ENCODE peak calls at places on chromosome 15, in ten cellular contexts. G is PC-3, L is right lobe of liver, K is spleen, X is heart right ventricle, U is A549, Z is right cardiac atrium, N is IMR-90, C is foreskin fibroblast, V is astrocyte of the spinal cord. Q is an unnamed sample.

GRCh38 chr15:90063733-90064247 is 38.5 kb downstream of the IDH2 start:
- DNase-seq in K (peak), L (no peak), U (no peak), N (no peak), C (no peak), Z (peak), G (no peak), V (no peak), X (peak), Q (no peak)

GRCh38 chr15:56052389-56053045 is 59.1 kb upstream of the NEDD4 start:
- DNase-seq in N (peak), U (peak), G (peak), X (no peak), V (peak), C (peak), K (no peak), Z (no peak), L (no peak), Q (no peak)

GRCh38 chr15:73851679-73852078 is 21.7 kb upstream of the TBC1D21 start:
- DNase-seq in X (peak), N (peak), U (peak), C (peak), G (peak), K (no peak), L (no peak), Z (peak), V (peak), Q (peak)

GRCh38 chr15:64010719-64011118 is 35.6 kb downstream of the DAPK2 start:
- DNase-seq in N (peak), Z (peak), V (peak), K (peak), U (peak), G (peak), L (no peak), C (peak), X (peak), Q (peak)

GRCh38 chr15:45795487-45796069 is 160.7 kb downstream of the SQOR start:
- DNase-seq in U (peak), L (no peak), G (peak), C (peak), N (peak), V (peak), Z (no peak), K (no peak), X (peak), Q (no peak)

GRCh38 chr15:75350601-75351331 is 3.9 kb downstream of the NEIL1 start:
- DNase-seq in Z (no peak), V (no peak), N (no peak), C (peak), K (no peak), U (no peak), L (no peak), G (no peak), X (no peak), Q (no peak)

GRCh38 chr15:98518823-98519561 is 129.3 kb upstream of the IGF1R start:
- DNase-seq in X (peak), G (peak), V (peak), C (peak), K (no peak), L (no peak), N (peak), Z (no peak), U (peak), Q (peak)

GRCh38 chr15:88752956-88753355 is 50.3 kb upstream of the ACAN start:
- DNase-seq in U (no peak), C (no peak), N (no peak), K (no peak), X (no peak), Z (no peak), L (no peak), G (no peak), V (no peak), Q (no peak)

GRCh38 chr15:35736150-35736549 is 190.2 kb upstream of the DPH6 start:
- DNase-seq in K (no peak), N (peak), L (no peak), G (peak), Z (no peak), U (no peak), C (no peak), V (no peak), X (no peak), Q (no peak)

GRCh38 chr15:78004919-78005634 is 72.4 kb downstream of the TBC1D2B start:
- DNase-seq in X (peak), G (peak), L (peak), Z (peak), U (peak), V (peak), C (peak), K (no peak), N (peak), Q (peak)

GRCh38 chr15:91281991-91282390 is 181.9 kb downstream of the SV2B start:
- DNase-seq in V (no peak), N (no peak), G (no peak), X (no peak), C (no peak), K (no peak), Z (no peak), U (no peak), L (no peak), Q (no peak)

GRCh38 chr15:63504247-63504978 is at the start of gene USP3:
- DNase-seq in G (peak), C (peak), N (peak), X (peak), L (peak), V (peak), K (peak), Z (peak), U (peak), Q (peak)

GRCh38 chr15:64629063-64629462 is 146.3 kb downstream of the RBPMS2 start:
- DNase-seq in V (no peak), K (no peak), G (no peak), U (no peak), X (no peak), Z (no peak), N (no peak), L (no peak), C (no peak), Q (no peak)

GRCh38 chr15:66187271-66187670 is 66.3 kb downstream of the MEGF11 start:
- DNase-seq in V (no peak), C (no peak), Z (no peak), X (no peak), U (no peak), K (peak), L (no peak), G (no peak), N (no peak), Q (no peak)

GRCh38 chr15:63478243-63478642 is 26.1 kb upstream of the USP3 start:
- DNase-seq in U (no peak), X (no peak), N (no peak), Z (no peak), C (peak), V (no peak), G (no peak), K (no peak), L (no peak), Q (no peak)

GRCh38 chr15:98798375-98798893 is 150.1 kb downstream of the IGF1R start:
- DNase-seq in X (no peak), Z (no peak), V (no peak), U (no peak), L (no peak), K (no peak), G (no peak), N (no peak), C (no peak), Q (no peak)

GRCh38 chr15:88989578-88989977 is 76.4 kb upstream of the MFGE8 start:
- DNase-seq in C (peak), N (peak), L (no peak), U (peak), X (no peak), G (peak), V (peak), Z (no peak), K (no peak), Q (no peak)

GRCh38 chr15:56040081-56041035 is 46.9 kb upstream of the NEDD4 start:
- DNase-seq in K (no peak), U (peak), Z (no peak), X (peak), G (peak), C (peak), L (peak), V (peak), N (peak), Q (peak)

GRCh38 chr15:70788114-70789049 is 25.0 kb upstream of the UACA start:
- DNase-seq in G (peak), L (no peak), C (peak), K (no peak), X (no peak), N (peak), U (peak), Z (no peak), V (peak), Q (no peak)

GRCh38 chr15:28935316-28935715 is 49.5 kb downstream of the APBA2 start:
- DNase-seq in K (peak), C (peak), V (no peak), X (no peak), G (no peak), L (no peak), N (no peak), U (no peak), Z (no peak), Q (no peak)

GRCh38 chr15:74438696-74439316 is 5.0 kb upstream of the SEMA7A start:
- DNase-seq in N (peak), U (peak), V (peak), Z (peak), C (peak), G (peak), X (peak), L (peak), K (peak), Q (peak)

GRCh38 chr15:40929730-40930429 is 740 bp downstream of the DLL4 start:
- DNase-seq in C (peak), K (peak), U (peak), G (peak), L (no peak), V (peak), Z (peak), N (peak), X (no peak), Q (peak)

GRCh38 chr15:64596701-64597468 is 136.5 kb downstream of the ZNF609 start:
- DNase-seq in V (peak), G (no peak), Z (no peak), N (peak), L (no peak), U (peak), C (peak), K (no peak), X (peak), Q (no peak)

GRCh38 chr15:36887214-36888017 is 212.9 kb downstream of the MEIS2 start:
- DNase-seq in U (no peak), C (no peak), V (no peak), K (no peak), Z (peak), G (no peak), N (no peak), L (no peak), X (no peak), Q (no peak)

GRCh38 chr15:26661107-26661506 is 111.8 kb downstream of the GABRB3 start:
- DNase-seq in C (no peak), U (no peak), V (no peak), Z (no peak), G (no peak), X (no peak), K (no peak), L (no peak), N (no peak), Q (no peak)

GRCh38 chr15:59276225-59277178 is 69.9 kb downstream of the LDHAL6B start:
- DNase-seq in V (no peak), G (peak), U (peak), L (no peak), Z (no peak), X (no peak), C (no peak), K (no peak), N (no peak), Q (no peak)

GRCh38 chr15:73794501-73795133 is 41.5 kb upstream of the INSYN1 start:
- DNase-seq in L (no peak), V (peak), C (peak), Z (no peak), N (peak), G (peak), X (no peak), U (peak), K (no peak), Q (no peak)

GRCh38 chr15:62241135-62241770 is 76.2 kb upstream of the C2CD4B start:
- DNase-seq in G (peak), X (no peak), V (no peak), C (peak), N (no peak), Z (no peak), U (peak), K (no peak), L (no peak), Q (peak)

GRCh38 chr15:75234191-75234810 is 23.8 kb upstream of the GOLGA6C start:
- DNase-seq in G (no peak), C (no peak), K (peak), X (no peak), N (no peak), V (no peak), U (no peak), Z (peak), L (no peak), Q (no peak)

GRCh38 chr15:63553388-63553791 is 43.8 kb upstream of the FBXL22 start:
- DNase-seq in C (peak), L (no peak), U (no peak), Z (no peak), K (no peak), G (peak), V (peak), X (peak), N (peak), Q (peak)

GRCh38 chr15:28994830-28995180 is 109.0 kb downstream of the APBA2 start:
- DNase-seq in L (no peak), V (no peak), G (no peak), K (no peak), U (no peak), X (no peak), C (no peak), N (no peak), Z (no peak), Q (no peak)

GRCh38 chr15:101827257-101827656 is 15.3 kb downstream of the OR4F15 start:
- DNase-seq in U (no peak), G (no peak), K (no peak), X (no peak), V (peak), L (no peak), N (peak), C (peak), Z (no peak), Q (peak)

GRCh38 chr15:70781236-70781635 is 17.9 kb upstream of the UACA start:
- DNase-seq in G (peak), L (no peak), K (no peak), Z (no peak), V (no peak), U (peak), C (no peak), N (no peak), X (no peak), Q (no peak)

GRCh38 chr15:75578206-75578947 is 738 bp downstream of the PTPN9 start:
- DNase-seq in K (peak), G (peak), L (peak), Z (peak), C (peak), N (no peak), U (peak), V (no peak), X (no peak), Q (peak)

DNA sequence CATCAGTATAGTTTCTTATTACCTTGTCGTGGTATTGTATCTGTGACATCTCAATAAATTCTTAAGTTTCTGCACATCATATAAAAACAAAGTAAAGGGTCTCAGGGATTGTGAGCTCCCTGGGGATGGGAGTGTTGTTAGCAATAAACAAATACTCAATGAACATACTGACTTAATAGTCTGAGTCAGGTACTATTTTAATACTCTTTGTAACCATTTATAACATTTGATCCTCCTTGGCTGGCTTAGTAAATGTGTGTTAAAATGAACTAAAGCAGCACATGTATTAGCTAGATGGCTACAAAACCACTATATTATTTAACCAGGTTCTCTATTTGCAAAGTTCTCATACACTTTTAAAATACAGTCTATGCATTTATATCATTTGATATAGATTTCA is 1.8 kb downstream of the ICE2 start:
- DNase-seq in N (no peak), X (no peak), U (no peak), L (no peak), Z (no peak), K (no peak), C (no peak), G (no peak), V (no peak), Q (no peak)
- H3K4me3 ChIP-seq in N (no peak), X (no peak), U (peak), L (no peak), Z (no peak), K (no peak), C (peak), G (peak), V (no peak), Q (peak)

DNA sequence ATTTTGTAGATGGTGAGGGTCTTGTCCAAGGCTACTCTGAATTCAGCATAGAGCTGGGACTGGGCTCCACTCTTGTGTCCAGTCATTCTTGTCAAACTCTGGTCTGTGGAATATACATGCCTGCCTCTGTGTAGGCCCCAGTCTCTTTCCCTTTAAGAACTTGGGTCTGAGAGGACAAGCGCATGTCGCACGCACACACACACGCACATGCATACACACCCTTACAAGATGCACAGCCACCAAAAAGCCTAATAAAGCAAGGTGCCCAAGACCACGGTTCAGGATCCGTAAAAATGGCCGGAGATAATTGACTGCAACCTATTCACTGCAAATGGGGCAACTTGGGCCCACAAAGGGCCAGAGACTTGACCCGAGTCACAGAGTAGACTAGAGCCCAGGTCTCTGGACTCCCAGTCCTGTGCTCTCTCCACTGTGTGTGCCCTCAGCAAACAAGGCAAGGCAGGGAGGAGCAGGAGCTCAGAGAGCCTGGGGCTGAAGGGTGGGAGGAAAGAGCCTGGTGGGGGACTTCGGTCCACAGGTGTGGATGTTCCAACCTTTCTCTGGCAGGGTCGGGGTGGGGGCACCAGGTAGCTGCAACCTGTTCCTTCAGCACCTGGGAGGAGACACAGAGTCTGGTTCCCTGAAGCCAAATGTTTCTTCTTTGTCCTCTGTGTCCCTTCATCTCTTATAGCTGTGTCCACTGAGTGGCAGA is 914 bp upstream of the PAQR5 start:
- DNase-seq in Z (no peak), V (no peak), X (no peak), G (no peak), U (peak), C (no peak), K (no peak), N (no peak), L (no peak), Q (no peak)
- H3K4me3 ChIP-seq in Z (no peak), V (no peak), X (no peak), G (no peak), U (no peak), C (no peak), K (no peak), N (no peak), L (no peak), Q (no peak)

GRCh38 chr15:68228971-68229385 is 550 bp downstream of the CLN6 start:
- DNase-seq in C (no peak), L (peak), U (peak), K (no peak), X (no peak), Z (no peak), G (no peak), V (no peak), N (peak), Q (no peak)
- H3K4me3 ChIP-seq in C (peak), L (peak), U (peak), K (peak), X (peak), Z (peak), G (peak), V (peak), N (peak), Q (peak)

GRCh38 chr15:95459288-95459687 is 871.2 kb upstream of the NR2F2 start:
- DNase-seq in Z (no peak), N (no peak), X (no peak), U (no peak), G (peak), V (no peak), K (no peak), C (peak), L (no peak), Q (no peak)
- H3K4me3 ChIP-seq in Z (no peak), N (no peak), X (no peak), U (no peak), G (no peak), V (no peak), K (no peak), C (no peak), L (no peak), Q (no peak)

GRCh38 chr15:44101286-44101685 is 93.8 kb downstream of the FRMD5 start:
- DNase-seq in X (no peak), K (no peak), Z (no peak), V (peak), L (no peak), U (no peak), G (no peak), N (no peak), C (peak), Q (no peak)
- H3K4me3 ChIP-seq in X (no peak), K (no peak), Z (no peak), V (no peak), L (no peak), U (no peak), G (no peak), N (no peak), C (no peak), Q (no peak)